ENCODE peak calls at places on chromosomes 16 and 17, in eight cellular contexts. N is stimulated activated CD4-positive, alpha-beta T cell treated with anti-CD3 and anti-CD28 coated beads, TNF-alpha, amount 100 ng/mL, for 4 hours; K is gastrocnemius medialis; A is HS-5; U is NCI-H510A; H is NCI-H1436; W is astrocyte of the spinal cord; V is Daoy. M is an unnamed sample.

GRCh38 chr16:80051040-80051439 is 450.5 kb upstream of the MAF start:
- DNase-seq in N (no peak), K (no peak), A (no peak), U (no peak), H (no peak), W (no peak), V (no peak), M (no peak)

GRCh38 chr16:87854053-87854906 is 15.0 kb downstream of the SLC7A5 start:
- DNase-seq in N (no peak), K (no peak), A (no peak), U (no peak), H (no peak), W (peak), V (peak), M (no peak)

GRCh38 chr17:39196820-39197331 is 593 bp downstream of the CACNB1 start:
- DNase-seq in N (no peak), K (peak), A (no peak), U (peak), H (peak), W (no peak), V (no peak), M (no peak)

GRCh38 chr17:62800580-62800979 is 7.5 kb downstream of the MARCHF10 start:
- DNase-seq in N (no peak), K (no peak), A (no peak), U (peak), H (no peak), W (peak), V (peak), M (no peak)

GRCh38 chr17:79160980-79161621 is 86.5 kb downstream of the ENGASE start:
- DNase-seq in N (no peak), K (no peak), A (no peak), U (no peak), H (peak), W (no peak), V (peak), M (no peak)

GRCh38 chr16:2256531-2257140 is 5.2 kb upstream of the ECI1 start:
- DNase-seq in N (no peak), K (no peak), A (no peak), U (no peak), H (no peak), W (no peak), V (no peak), M (no peak)

GRCh38 chr17:77434136-77435114 is 293.7 kb downstream of the SEC14L1 start:
- DNase-seq in N (no peak), K (no peak), A (no peak), U (no peak), H (no peak), W (no peak), V (no peak), M (no peak)

GRCh38 chr16:8720080-8720966 is 45.9 kb downstream of the ABAT start:
- DNase-seq in N (no peak), K (no peak), A (no peak), U (peak), H (peak), W (no peak), V (peak), M (no peak)

GRCh38 chr17:75603123-75603522 is 15.5 kb downstream of the MYO15B start:
- DNase-seq in N (no peak), K (no peak), A (no peak), U (no peak), H (no peak), W (no peak), V (no peak), M (no peak)

GRCh38 chr17:56913000-56913866 is 616 bp downstream of the TRIM25 start:
- DNase-seq in N (no peak), K (peak), A (no peak), U (peak), H (peak), W (no peak), V (no peak), M (no peak)

GRCh38 chr17:33874617-33875060 is 380.4 kb upstream of the CCL2 start:
- DNase-seq in N (no peak), K (peak), A (no peak), U (no peak), H (no peak), W (no peak), V (peak), M (no peak)

M was measured in NCI-H2107.